ENCODE peak calls at places on chromosome 12, in nine cellular contexts. One of them, this sample, is unnamed.

GRCh38 chr12:22313276-22313995 is 21.1 kb downstream of the ST8SIA1 start:
- DNase-seq in GM23338: no peak
- DNase-seq in Peyer's patch: no peak
- DNase-seq in PC-3: peak
- DNase-seq in IMR-90: no peak
- DNase-seq in sigmoid colon: no peak
- DNase-seq in brain microvascular endothelial cell: no peak
- DNase-seq in upper lobe of right lung: no peak
- DNase-seq in hepatocyte: no peak
- DNase-seq in this sample: no peak

GRCh38 chr12:104342635-104343249 is 39.2 kb downstream of the EID3 start:
- DNase-seq in GM23338: no peak
- DNase-seq in Peyer's patch: no peak
- DNase-seq in PC-3: peak
- DNase-seq in IMR-90: no peak
- DNase-seq in sigmoid colon: no peak
- DNase-seq in brain microvascular endothelial cell: no peak
- DNase-seq in upper lobe of right lung: no peak
- DNase-seq in hepatocyte: no peak
- DNase-seq in this sample: no peak

GRCh38 chr12:53299454-53300180 is at the start of gene MYG1:
- DNase-seq in GM23338: peak
- DNase-seq in Peyer's patch: peak
- DNase-seq in PC-3: peak
- DNase-seq in IMR-90: peak
- DNase-seq in sigmoid colon: peak
- DNase-seq in brain microvascular endothelial cell: peak
- DNase-seq in upper lobe of right lung: peak
- DNase-seq in hepatocyte: peak
- DNase-seq in this sample: peak

GRCh38 chr12:124392271-124392990 is 97.5 kb downstream of the RFLNA start:
- DNase-seq in GM23338: peak
- DNase-seq in Peyer's patch: no peak
- DNase-seq in PC-3: no peak
- DNase-seq in IMR-90: peak
- DNase-seq in sigmoid colon: no peak
- DNase-seq in brain microvascular endothelial cell: peak
- DNase-seq in upper lobe of right lung: no peak
- DNase-seq in hepatocyte: no peak
- DNase-seq in this sample: no peak

GRCh38 chr12:112176321-112177010 is 51.1 kb downstream of the TRAFD1 start:
- DNase-seq in GM23338: no peak
- DNase-seq in Peyer's patch: peak
- DNase-seq in PC-3: no peak
- DNase-seq in IMR-90: no peak
- DNase-seq in sigmoid colon: peak
- DNase-seq in brain microvascular endothelial cell: no peak
- DNase-seq in upper lobe of right lung: no peak
- DNase-seq in hepatocyte: no peak
- DNase-seq in this sample: no peak

GRCh38 chr12:34340534-34341361 is 318.5 kb downstream of the ALG10 start:
- DNase-seq in GM23338: no peak
- DNase-seq in Peyer's patch: no peak
- DNase-seq in PC-3: peak
- DNase-seq in IMR-90: no peak
- DNase-seq in sigmoid colon: no peak
- DNase-seq in brain microvascular endothelial cell: no peak
- DNase-seq in upper lobe of right lung: no peak
- DNase-seq in hepatocyte: no peak
- DNase-seq in this sample: no peak

GRCh38 chr12:6963741-6964446 is 6.6 kb downstream of the PHB2 start:
- DNase-seq in GM23338: no peak
- DNase-seq in Peyer's patch: no peak
- DNase-seq in PC-3: no peak
- DNase-seq in IMR-90: no peak
- DNase-seq in sigmoid colon: peak
- DNase-seq in brain microvascular endothelial cell: no peak
- DNase-seq in upper lobe of right lung: peak
- DNase-seq in hepatocyte: peak
- DNase-seq in this sample: peak

GRCh38 chr12:125453751-125454150 is 388.5 kb downstream of the AACS start:
- DNase-seq in GM23338: no peak
- DNase-seq in Peyer's patch: no peak
- DNase-seq in PC-3: no peak
- DNase-seq in IMR-90: no peak
- DNase-seq in sigmoid colon: no peak
- DNase-seq in brain microvascular endothelial cell: no peak
- DNase-seq in upper lobe of right lung: no peak
- DNase-seq in hepatocyte: no peak
- DNase-seq in this sample: no peak

GRCh38 chr12:82524020-82524419 is 162.7 kb upstream of the TMTC2 start:
- DNase-seq in GM23338: no peak
- DNase-seq in Peyer's patch: no peak
- DNase-seq in PC-3: peak
- DNase-seq in IMR-90: no peak
- DNase-seq in sigmoid colon: no peak
- DNase-seq in brain microvascular endothelial cell: no peak
- DNase-seq in upper lobe of right lung: no peak
- DNase-seq in hepatocyte: peak
- DNase-seq in this sample: no peak

GRCh38 chr12:51901121-51901812 is 6.0 kb upstream of the ACVRL1 start:
- DNase-seq in GM23338: no peak
- DNase-seq in Peyer's patch: peak
- DNase-seq in PC-3: no peak
- DNase-seq in IMR-90: no peak
- DNase-seq in sigmoid colon: peak
- DNase-seq in brain microvascular endothelial cell: no peak
- DNase-seq in upper lobe of right lung: peak
- DNase-seq in hepatocyte: peak
- DNase-seq in this sample: peak

GRCh38 chr12:112283541-112283940 is 98.7 kb downstream of the HECTD4 start:
- DNase-seq in GM23338: no peak
- DNase-seq in Peyer's patch: no peak
- DNase-seq in PC-3: no peak
- DNase-seq in IMR-90: no peak
- DNase-seq in sigmoid colon: no peak
- DNase-seq in brain microvascular endothelial cell: no peak
- DNase-seq in upper lobe of right lung: no peak
- DNase-seq in hepatocyte: no peak
- DNase-seq in this sample: no peak

GRCh38 chr12:112353389-112353788 is 28.8 kb downstream of the HECTD4 start:
- DNase-seq in GM23338: no peak
- DNase-seq in Peyer's patch: no peak
- DNase-seq in PC-3: peak
- DNase-seq in IMR-90: peak
- DNase-seq in sigmoid colon: no peak
- DNase-seq in brain microvascular endothelial cell: peak
- DNase-seq in upper lobe of right lung: no peak
- DNase-seq in hepatocyte: no peak
- DNase-seq in this sample: no peak

GRCh38 chr12:46915082-46915481 is 89.3 kb upstream of the SLC38A4 start:
- DNase-seq in GM23338: no peak
- DNase-seq in Peyer's patch: no peak
- DNase-seq in PC-3: peak
- DNase-seq in IMR-90: peak
- DNase-seq in sigmoid colon: peak
- DNase-seq in brain microvascular endothelial cell: peak
- DNase-seq in upper lobe of right lung: no peak
- DNase-seq in hepatocyte: no peak
- DNase-seq in this sample: no peak
- H3K4me3 ChIP-seq in GM23338: no peak
- H3K4me3 ChIP-seq in Peyer's patch: no peak
- H3K4me3 ChIP-seq in PC-3: no peak
- H3K4me3 ChIP-seq in IMR-90: no peak
- H3K4me3 ChIP-seq in sigmoid colon: no peak
- H3K4me3 ChIP-seq in brain microvascular endothelial cell: no peak
- H3K4me3 ChIP-seq in upper lobe of right lung: no peak
- H3K4me3 ChIP-seq in hepatocyte: no peak
- H3K4me3 ChIP-seq in this sample: no peak

DNA sequence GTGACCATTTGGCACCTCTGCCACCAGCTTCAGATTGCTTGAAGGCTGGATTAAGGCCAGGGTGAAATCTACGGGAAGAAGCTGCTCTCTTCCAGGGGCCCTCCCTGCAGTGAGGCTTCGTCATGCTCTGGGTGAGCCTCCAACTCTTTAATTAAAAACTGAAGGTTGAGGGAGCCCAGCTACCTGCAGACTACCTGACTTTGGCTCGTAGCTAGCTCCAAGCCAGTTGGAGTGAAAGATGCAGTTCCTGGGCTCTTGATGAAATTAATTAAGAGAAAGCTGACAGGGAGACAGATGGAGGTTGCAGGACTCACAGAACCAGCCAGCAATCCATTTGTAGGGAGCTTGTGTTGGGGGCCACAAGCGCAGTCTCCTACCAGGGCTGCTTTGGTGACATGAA is 168.5 kb upstream of the SFSWAP start:
- DNase-seq in GM23338: no peak
- DNase-seq in Peyer's patch: no peak
- DNase-seq in PC-3: no peak
- DNase-seq in IMR-90: no peak
- DNase-seq in sigmoid colon: no peak
- DNase-seq in brain microvascular endothelial cell: no peak
- DNase-seq in upper lobe of right lung: no peak
- DNase-seq in hepatocyte: no peak
- DNase-seq in this sample: no peak
- H3K27ac ChIP-seq in GM23338: no peak
- H3K27ac ChIP-seq in Peyer's patch: no peak
- H3K27ac ChIP-seq in PC-3: no peak
- H3K27ac ChIP-seq in IMR-90: no peak
- H3K27ac ChIP-seq in sigmoid colon: no peak
- H3K27ac ChIP-seq in brain microvascular endothelial cell: no peak
- H3K27ac ChIP-seq in upper lobe of right lung: no peak
- H3K27ac ChIP-seq in hepatocyte: no peak
- H3K27ac ChIP-seq in this sample: no peak

GRCh38 chr12:98419101-98419794 is 96.1 kb upstream of the TMPO start:
- DNase-seq in GM23338: no peak
- DNase-seq in Peyer's patch: no peak
- DNase-seq in PC-3: no peak
- DNase-seq in IMR-90: no peak
- DNase-seq in sigmoid colon: no peak
- DNase-seq in brain microvascular endothelial cell: no peak
- DNase-seq in upper lobe of right lung: no peak
- DNase-seq in hepatocyte: no peak
- DNase-seq in this sample: no peak

GRCh38 chr12:98419795-98420402 is 95.5 kb upstream of the TMPO start:
- DNase-seq in GM23338: no peak
- DNase-seq in Peyer's patch: no peak
- DNase-seq in PC-3: no peak
- DNase-seq in IMR-90: no peak
- DNase-seq in sigmoid colon: no peak
- DNase-seq in brain microvascular endothelial cell: no peak
- DNase-seq in upper lobe of right lung: no peak
- DNase-seq in hepatocyte: no peak
- DNase-seq in this sample: no peak

GRCh38 chr12:98417303-98417702 is 98.1 kb upstream of the TMPO start:
- DNase-seq in GM23338: no peak
- DNase-seq in Peyer's patch: no peak
- DNase-seq in PC-3: no peak
- DNase-seq in IMR-90: no peak
- DNase-seq in sigmoid colon: no peak
- DNase-seq in brain microvascular endothelial cell: no peak
- DNase-seq in upper lobe of right lung: no peak
- DNase-seq in hepatocyte: no peak
- DNase-seq in this sample: no peak

GRCh38 chr12:98418357-98419075 is 96.9 kb upstream of the TMPO start:
- DNase-seq in GM23338: peak
- DNase-seq in Peyer's patch: peak
- DNase-seq in PC-3: peak
- DNase-seq in IMR-90: peak
- DNase-seq in sigmoid colon: peak
- DNase-seq in brain microvascular endothelial cell: peak
- DNase-seq in upper lobe of right lung: peak
- DNase-seq in hepatocyte: peak
- DNase-seq in this sample: peak

GRCh38 chr12:98416845-98417244 is 98.5 kb upstream of the TMPO start:
- DNase-seq in GM23338: peak
- DNase-seq in Peyer's patch: no peak
- DNase-seq in PC-3: peak
- DNase-seq in IMR-90: peak
- DNase-seq in sigmoid colon: no peak
- DNase-seq in brain microvascular endothelial cell: peak
- DNase-seq in upper lobe of right lung: no peak
- DNase-seq in hepatocyte: no peak
- DNase-seq in this sample: no peak
- TF ChIP-seq CTCF in GM23338: peak
- TF ChIP-seq CTCF in Peyer's patch: no peak
- TF ChIP-seq CTCF in PC-3: peak
- TF ChIP-seq CTCF in IMR-90: peak
- TF ChIP-seq CTCF in sigmoid colon: no peak
- TF ChIP-seq CTCF in brain microvascular endothelial cell: no peak
- TF ChIP-seq CTCF in upper lobe of right lung: peak
- TF ChIP-seq CTCF in hepatocyte: peak
- TF ChIP-seq CTCF in this sample: peak

GRCh38 chr12:107586256-107586970 is 99.2 kb upstream of the PWP1 start:
- DNase-seq in GM23338: no peak
- DNase-seq in Peyer's patch: no peak
- DNase-seq in PC-3: no peak
- DNase-seq in IMR-90: no peak
- DNase-seq in sigmoid colon: no peak
- DNase-seq in brain microvascular endothelial cell: no peak
- DNase-seq in upper lobe of right lung: no peak
- DNase-seq in hepatocyte: no peak
- DNase-seq in this sample: no peak

GRCh38 chr12:107584523-107584922 is 101.1 kb upstream of the PWP1 start:
- DNase-seq in GM23338: peak
- DNase-seq in Peyer's patch: no peak
- DNase-seq in PC-3: no peak
- DNase-seq in IMR-90: no peak
- DNase-seq in sigmoid colon: no peak
- DNase-seq in brain microvascular endothelial cell: no peak
- DNase-seq in upper lobe of right lung: no peak
- DNase-seq in hepatocyte: no peak
- DNase-seq in this sample: no peak

GRCh38 chr12:107581616-107582015 is 104.0 kb upstream of the PWP1 start:
- DNase-seq in GM23338: no peak
- DNase-seq in Peyer's patch: no peak
- DNase-seq in PC-3: no peak
- DNase-seq in IMR-90: no peak
- DNase-seq in sigmoid colon: no peak
- DNase-seq in brain microvascular endothelial cell: no peak
- DNase-seq in upper lobe of right lung: no peak
- DNase-seq in hepatocyte: no peak
- DNase-seq in this sample: no peak

DNA sequence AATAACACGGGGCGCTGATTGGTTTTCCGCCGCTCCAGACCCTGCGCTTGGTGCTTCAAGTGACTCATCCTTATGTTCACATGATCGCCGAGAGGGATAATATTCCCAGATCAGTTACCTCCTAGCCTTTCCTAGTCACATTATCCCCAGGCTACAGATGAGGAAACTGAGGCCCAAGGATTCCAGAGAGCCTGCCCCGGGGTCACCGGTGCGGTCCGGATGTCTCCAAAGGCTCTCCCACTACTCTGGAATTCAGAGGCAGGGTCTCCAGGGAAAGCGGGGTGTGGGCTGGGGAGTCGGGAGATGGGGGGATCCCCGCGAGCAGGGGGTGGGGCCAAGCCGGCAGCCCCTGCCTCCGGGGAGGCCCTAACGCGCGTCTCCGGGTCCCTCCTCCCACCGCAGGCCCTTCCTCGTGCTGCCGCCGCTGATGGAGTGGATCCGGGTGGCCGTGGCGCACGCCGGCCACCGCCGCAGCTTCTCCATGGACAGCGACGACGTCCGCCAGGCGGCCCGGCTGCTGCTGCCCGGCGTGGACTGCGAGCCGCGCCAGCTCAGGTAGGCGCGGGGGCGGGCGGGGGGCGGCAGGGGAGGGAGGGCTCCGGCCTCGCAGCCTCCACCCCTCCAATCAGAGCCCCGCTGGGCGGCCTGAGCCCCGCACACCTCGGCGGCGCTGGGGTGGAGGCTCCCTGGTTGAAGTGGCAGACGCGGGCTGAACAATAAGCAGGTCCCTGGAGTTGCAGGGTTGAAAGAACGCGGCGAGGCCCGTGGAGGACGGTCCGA is 104.7 kb upstream of the PWP1 start:
- DNase-seq in GM23338: peak
- DNase-seq in Peyer's patch: no peak
- DNase-seq in PC-3: no peak
- DNase-seq in IMR-90: no peak
- DNase-seq in sigmoid colon: no peak
- DNase-seq in brain microvascular endothelial cell: no peak
- DNase-seq in upper lobe of right lung: no peak
- DNase-seq in hepatocyte: peak
- DNase-seq in this sample: no peak
- H3K4me3 ChIP-seq in GM23338: peak
- H3K4me3 ChIP-seq in Peyer's patch: no peak
- H3K4me3 ChIP-seq in PC-3: no peak
- H3K4me3 ChIP-seq in IMR-90: peak
- H3K4me3 ChIP-seq in sigmoid colon: peak
- H3K4me3 ChIP-seq in brain microvascular endothelial cell: peak
- H3K4me3 ChIP-seq in upper lobe of right lung: no peak
- H3K4me3 ChIP-seq in hepatocyte: no peak
- H3K4me3 ChIP-seq in this sample: no peak

This sample was measured in RWPE2.